ENCODE peak calls at places on chromosome 19, in seven cellular contexts. X is NCI-H446 treated with DMSO at 0.1 percent for 48 hours, S is germinal center, L is Daoy, C is left ventricle myocardium inferior, I is left ventricle myocardium superior, K is upper lobe of right lung. N is an unnamed sample.
A peak's percentile ranks its signal among the peaks of the same experiment; 100 is the strongest.

GRCh38 chr19:18291019-18291524 is 9.7 kb upstream of the JUND start:
- DNase-seq in X (no peak), S (peak; percentile 35), L (no peak), C (peak; percentile 23), I (peak; percentile 57), K (no peak), N (peak; percentile 57)

GRCh38 chr19:4732680-4733114 is 9.1 kb upstream of the DPP9 start:
- DNase-seq in X (peak; percentile 44), S (peak; percentile 77), L (peak; percentile 75), C (peak; percentile 29), I (no peak), K (no peak), N (peak; percentile 52)

GRCh38 chr19:53696951-53697350 is 65.2 kb downstream of the DPRX start:
- DNase-seq in X (no peak), S (no peak), L (no peak), C (no peak), I (no peak), K (peak; percentile 22), N (no peak)

GRCh38 chr19:9531933-9532332 is 6.5 kb downstream of the ZNF426 start:
- DNase-seq in X (no peak), S (no peak), L (peak; percentile 54), C (no peak), I (no peak), K (no peak), N (no peak)

GRCh38 chr19:33290956-33291622 is 11.2 kb downstream of the CEBPA start:
- DNase-seq in X (no peak), S (no peak), L (peak; percentile 88), C (no peak), I (no peak), K (peak; percentile 85), N (no peak)

GRCh38 chr19:5020368-5020767 is 51.5 kb downstream of the KDM4B start:
- DNase-seq in X (no peak), S (no peak), L (no peak), C (no peak), I (no peak), K (no peak), N (no peak)

GRCh38 chr19:1210227-1210538 is 4.6 kb downstream of the STK11 start:
- DNase-seq in X (no peak), S (no peak), L (no peak), C (no peak), I (no peak), K (no peak), N (no peak)

GRCh38 chr19:1324792-1325567 is 39.3 kb downstream of the EFNA2 start:
- DNase-seq in X (no peak), S (no peak), L (peak; percentile 89), C (peak; percentile 39), I (peak; percentile 68), K (no peak), N (peak; percentile 40)

GRCh38 chr19:13865578-13866462 is 11.1 kb upstream of the NANOS3 start:
- DNase-seq in X (no peak), S (no peak), L (no peak), C (no peak), I (peak; percentile 64), K (no peak), N (no peak)

GRCh38 chr19:7013678-7014077 is 7.6 kb downstream of the MBD3L2B start:
- DNase-seq in X (no peak), S (no peak), L (peak; percentile 93), C (no peak), I (no peak), K (no peak), N (no peak)

GRCh38 chr19:47188507-47189033 is 42.4 kb downstream of the BBC3 start:
- DNase-seq in X (no peak), S (no peak), L (no peak), C (no peak), I (no peak), K (no peak), N (no peak)

GRCh38 chr19:47637550-47637949 is 28.6 kb downstream of the BICRA start:
- DNase-seq in X (no peak), S (no peak), L (no peak), C (no peak), I (no peak), K (no peak), N (no peak)

GRCh38 chr19:18119243-18120105 is 21.9 kb downstream of the MAST3 start:
- DNase-seq in X (no peak), S (peak; percentile 53), L (no peak), C (no peak), I (no peak), K (no peak), N (no peak)

GRCh38 chr19:55655648-55656040 is 809 bp downstream of the U2AF2 start:
- DNase-seq in X (no peak), S (no peak), L (no peak), C (no peak), I (no peak), K (no peak), N (no peak)

GRCh38 chr19:40613669-40614594 is 12.8 kb downstream of the LTBP4 start:
- DNase-seq in X (peak; percentile 67), S (peak; percentile 90), L (no peak), C (peak; percentile 82), I (peak; percentile 87), K (peak; percentile 92), N (peak; percentile 88)

GRCh38 chr19:32691952-32692726 is 518 bp downstream of the NUDT19 start:
- DNase-seq in X (peak; percentile 10), S (peak; percentile 43), L (peak; percentile 78), C (peak; percentile 71), I (peak; percentile 81), K (peak; percentile 89), N (no peak)

GRCh38 chr19:17402982-17403855 is 2.2 kb downstream of the BST2 start:
- DNase-seq in X (no peak), S (peak; percentile 83), L (peak; percentile 32), C (no peak), I (no peak), K (no peak), N (no peak)

GRCh38 chr19:49645592-49645991 is 3.6 kb downstream of the SCAF1 start:
- DNase-seq in X (no peak), S (no peak), L (no peak), C (no peak), I (no peak), K (no peak), N (no peak)

GRCh38 chr19:7870571-7871279 is 3.5 kb downstream of the PRR36 start:
- DNase-seq in X (no peak), S (peak; percentile 47), L (peak; percentile 91), C (no peak), I (peak; percentile 49), K (peak; percentile 80), N (peak; percentile 52)

GRCh38 chr19:4577020-4577782 is 17.7 kb upstream of the SEMA6B start:
- DNase-seq in X (no peak), S (no peak), L (peak; percentile 53), C (no peak), I (no peak), K (no peak), N (no peak)

GRCh38 chr19:46221152-46221551 is 8.4 kb upstream of the IGFL1 start:
- DNase-seq in X (no peak), S (no peak), L (no peak), C (no peak), I (no peak), K (no peak), N (no peak)

GRCh38 chr19:6719992-6720368 is 470 bp downstream of the C3 start:
- DNase-seq in X (no peak), S (no peak), L (no peak), C (no peak), I (no peak), K (no peak), N (no peak)

GRCh38 chr19:10620786-10621185 is 4.6 kb upstream of the SLC44A2 start:
- DNase-seq in X (no peak), S (no peak), L (no peak), C (no peak), I (no peak), K (no peak), N (no peak)

GRCh38 chr19:45095496-45096413 is 2.8 kb downstream of the PPP1R37 start:
- DNase-seq in X (no peak), S (no peak), L (no peak), C (no peak), I (no peak), K (no peak), N (no peak)

GRCh38 chr19:40323705-40324104 is 24.5 kb downstream of the C19orf47 start:
- DNase-seq in X (no peak), S (no peak), L (no peak), C (no peak), I (no peak), K (no peak), N (no peak)

GRCh38 chr19:47581605-47582319 is 8.8 kb upstream of the ZNF541 start:
- DNase-seq in X (no peak), S (no peak), L (no peak), C (no peak), I (no peak), K (peak; percentile 79), N (no peak)

N was measured in uterus.